ENCODE peak calls at places on chromosomes 12 and 14, in six cellular contexts. One of them, this sample, is unnamed.

GRCh38 chr12:91603060-91603459 is 420.4 kb upstream of the DCN start:
- DNase-seq in foreskin fibroblast: peak
- DNase-seq in substantia nigra: no peak
- DNase-seq in foreskin melanocyte: peak
- DNase-seq in globus pallidus: no peak
- DNase-seq in fibroblast of the conjunctiva: no peak
- DNase-seq in this sample: no peak

GRCh38 chr12:53751336-53752191 is at the start of gene CISTR:
- DNase-seq in foreskin fibroblast: no peak
- DNase-seq in substantia nigra: no peak
- DNase-seq in foreskin melanocyte: no peak
- DNase-seq in globus pallidus: no peak
- DNase-seq in fibroblast of the conjunctiva: no peak
- DNase-seq in this sample: no peak

GRCh38 chr12:119208626-119209061 is 29.9 kb downstream of the HSPB8 start:
- DNase-seq in foreskin fibroblast: no peak
- DNase-seq in substantia nigra: peak
- DNase-seq in foreskin melanocyte: peak
- DNase-seq in globus pallidus: peak
- DNase-seq in fibroblast of the conjunctiva: peak
- DNase-seq in this sample: peak

GRCh38 chr14:92511472-92512247 is 1.9 kb upstream of the RIN3 start:
- DNase-seq in foreskin fibroblast: peak
- DNase-seq in substantia nigra: no peak
- DNase-seq in foreskin melanocyte: peak
- DNase-seq in globus pallidus: no peak
- DNase-seq in fibroblast of the conjunctiva: peak
- DNase-seq in this sample: no peak

GRCh38 chr12:85301054-85301453 is 21.0 kb downstream of the ALX1 start:
- DNase-seq in foreskin fibroblast: no peak
- DNase-seq in substantia nigra: no peak
- DNase-seq in foreskin melanocyte: peak
- DNase-seq in globus pallidus: no peak
- DNase-seq in fibroblast of the conjunctiva: no peak
- DNase-seq in this sample: no peak

GRCh38 chr14:67856806-67857205 is 37.2 kb downstream of the RAD51B start:
- DNase-seq in foreskin fibroblast: no peak
- DNase-seq in substantia nigra: no peak
- DNase-seq in foreskin melanocyte: no peak
- DNase-seq in globus pallidus: no peak
- DNase-seq in fibroblast of the conjunctiva: no peak
- DNase-seq in this sample: no peak

GRCh38 chr12:24780969-24781368 is 167.9 kb downstream of the BCAT1 start:
- DNase-seq in foreskin fibroblast: peak
- DNase-seq in substantia nigra: no peak
- DNase-seq in foreskin melanocyte: peak
- DNase-seq in globus pallidus: no peak
- DNase-seq in fibroblast of the conjunctiva: peak
- DNase-seq in this sample: no peak

GRCh38 chr12:70736775-70737174 is 99.5 kb upstream of the PTPRB start:
- DNase-seq in foreskin fibroblast: no peak
- DNase-seq in substantia nigra: no peak
- DNase-seq in foreskin melanocyte: no peak
- DNase-seq in globus pallidus: no peak
- DNase-seq in fibroblast of the conjunctiva: no peak
- DNase-seq in this sample: no peak

GRCh38 chr12:111780615-111781014 is 13.9 kb downstream of the ALDH2 start:
- DNase-seq in foreskin fibroblast: no peak
- DNase-seq in substantia nigra: no peak
- DNase-seq in foreskin melanocyte: no peak
- DNase-seq in globus pallidus: no peak
- DNase-seq in fibroblast of the conjunctiva: no peak
- DNase-seq in this sample: no peak

GRCh38 chr12:109058773-109059172 is 6.4 kb downstream of the USP30 start:
- DNase-seq in foreskin fibroblast: no peak
- DNase-seq in substantia nigra: no peak
- DNase-seq in foreskin melanocyte: no peak
- DNase-seq in globus pallidus: no peak
- DNase-seq in fibroblast of the conjunctiva: no peak
- DNase-seq in this sample: no peak

GRCh38 chr12:94590428-94590827 is 59.9 kb downstream of the TMCC3 start:
- DNase-seq in foreskin fibroblast: no peak
- DNase-seq in substantia nigra: no peak
- DNase-seq in foreskin melanocyte: no peak
- DNase-seq in globus pallidus: no peak
- DNase-seq in fibroblast of the conjunctiva: no peak
- DNase-seq in this sample: no peak

GRCh38 chr12:5783274-5783920 is 161.7 kb downstream of the ANO2 start:
- DNase-seq in foreskin fibroblast: no peak
- DNase-seq in substantia nigra: no peak
- DNase-seq in foreskin melanocyte: no peak
- DNase-seq in globus pallidus: no peak
- DNase-seq in fibroblast of the conjunctiva: no peak
- DNase-seq in this sample: no peak

GRCh38 chr12:12606793-12607589 is 4.7 kb upstream of the CREBL2 start:
- DNase-seq in foreskin fibroblast: peak
- DNase-seq in substantia nigra: no peak
- DNase-seq in foreskin melanocyte: no peak
- DNase-seq in globus pallidus: peak
- DNase-seq in fibroblast of the conjunctiva: no peak
- DNase-seq in this sample: no peak

GRCh38 chr12:51868821-51869489 is 18.9 kb upstream of the ANKRD33 start:
- DNase-seq in foreskin fibroblast: peak
- DNase-seq in substantia nigra: no peak
- DNase-seq in foreskin melanocyte: no peak
- DNase-seq in globus pallidus: no peak
- DNase-seq in fibroblast of the conjunctiva: no peak
- DNase-seq in this sample: peak

GRCh38 chr12:76199808-76200207 is 115.3 kb upstream of the NAP1L1 start:
- DNase-seq in foreskin fibroblast: peak
- DNase-seq in substantia nigra: no peak
- DNase-seq in foreskin melanocyte: peak
- DNase-seq in globus pallidus: no peak
- DNase-seq in fibroblast of the conjunctiva: peak
- DNase-seq in this sample: no peak

GRCh38 chr12:123041811-123042655 is 61.6 kb downstream of the ARL6IP4 start:
- DNase-seq in foreskin fibroblast: peak
- DNase-seq in substantia nigra: no peak
- DNase-seq in foreskin melanocyte: no peak
- DNase-seq in globus pallidus: no peak
- DNase-seq in fibroblast of the conjunctiva: peak
- DNase-seq in this sample: peak

This sample was measured in WERI-Rb-1.